ENCODE peak calls at places on chromosome 4, in seven cellular contexts. Q, V, G, W, B, F and Y are unnamed samples. For H3K4me1, the result is how much of the 10 kb centered on the place peaks cover.

GRCh38 chr4:168815373-168816345 is 194.4 kb downstream of the CBR4 start:
- DNase-seq in V (no peak), B (no peak), W (no peak), G (no peak), F (no peak), Q (no peak), Y (peak)

GRCh38 chr4:4658051-4658450 is 116.2 kb upstream of the STX18 start:
- DNase-seq in G (no peak), W (no peak), B (no peak), V (no peak), Q (no peak), F (peak), Y (no peak)

GRCh38 chr4:2806392-2807355 is 13.8 kb downstream of the SH3BP2 start:
- DNase-seq in F (no peak), V (no peak), Q (no peak), W (peak), B (peak), G (no peak), Y (no peak)

GRCh38 chr4:139582044-139582443 is 26.0 kb upstream of the SETD7 start:
- DNase-seq in G (no peak), Q (no peak), W (no peak), B (no peak), F (peak), V (no peak), Y (no peak)

GRCh38 chr4:76894537-76894936 is 3.4 kb downstream of the SOWAHB start:
- DNase-seq in W (no peak), G (no peak), B (no peak), F (no peak), Q (no peak), V (no peak), Y (no peak)

GRCh38 chr4:87002682-87003043 is 67.9 kb downstream of the AFF1 start:
- DNase-seq in F (no peak), G (no peak), V (no peak), Q (no peak), W (no peak), B (no peak), Y (no peak)

GRCh38 chr4:16224669-16225068 is 1.6 kb downstream of the TAPT1 start:
- DNase-seq in V (no peak), Q (no peak), B (no peak), F (no peak), W (no peak), G (no peak), Y (no peak)

GRCh38 chr4:173448557-173448918 is 49.6 kb upstream of the SCRG1 start:
- DNase-seq in B (no peak), Q (no peak), V (no peak), W (no peak), F (no peak), G (no peak), Y (no peak)

GRCh38 chr4:173752610-173753009 is 222.6 kb upstream of the HAND2 start:
- DNase-seq in B (no peak), F (peak), G (peak), V (no peak), Q (peak), W (no peak), Y (peak)

GRCh38 chr4:40918330-40918729 is 168.6 kb downstream of the NSUN7 start:
- DNase-seq in V (peak), W (peak), F (peak), Q (no peak), B (no peak), G (no peak), Y (peak)

GRCh38 chr4:88630756-88631155 is 38.5 kb downstream of the HERC3 start:
- DNase-seq in G (no peak), B (no peak), Q (no peak), F (peak), V (no peak), W (no peak), Y (no peak)

GRCh38 chr4:87012265-87012953 is 77.6 kb downstream of the AFF1 start:
- DNase-seq in B (no peak), Q (no peak), F (no peak), W (no peak), G (no peak), V (no peak), Y (no peak)

GRCh38 chr4:75673959-75674328 is 733 bp upstream of the G3BP2 start:
- DNase-seq in B (no peak), W (peak), F (no peak), V (no peak), Q (no peak), G (peak), Y (peak)

GRCh38 chr4:180356766-180357165 is 1886.4 kb upstream of the TENM3 start:
- DNase-seq in W (no peak), Q (no peak), F (peak), G (no peak), B (no peak), V (no peak), Y (no peak)

GRCh38 chr4:158170691-158171455 is 2.0 kb downstream of the GASK1B start:
- DNase-seq in F (peak), W (peak), B (peak), V (peak), Q (no peak), G (no peak), Y (no peak)

GRCh38 chr4:112145820-112146813 is 863 bp downstream of the FAM241A start:
- DNase-seq in B (peak), Q (peak), V (peak), W (peak), G (peak), F (peak), Y (peak)

GRCh38 chr4:85548116-85548515 is 73.2 kb downstream of the ARHGAP24 start:
- DNase-seq in Q (no peak), W (no peak), V (no peak), G (peak), B (no peak), F (no peak), Y (no peak)

DNA sequence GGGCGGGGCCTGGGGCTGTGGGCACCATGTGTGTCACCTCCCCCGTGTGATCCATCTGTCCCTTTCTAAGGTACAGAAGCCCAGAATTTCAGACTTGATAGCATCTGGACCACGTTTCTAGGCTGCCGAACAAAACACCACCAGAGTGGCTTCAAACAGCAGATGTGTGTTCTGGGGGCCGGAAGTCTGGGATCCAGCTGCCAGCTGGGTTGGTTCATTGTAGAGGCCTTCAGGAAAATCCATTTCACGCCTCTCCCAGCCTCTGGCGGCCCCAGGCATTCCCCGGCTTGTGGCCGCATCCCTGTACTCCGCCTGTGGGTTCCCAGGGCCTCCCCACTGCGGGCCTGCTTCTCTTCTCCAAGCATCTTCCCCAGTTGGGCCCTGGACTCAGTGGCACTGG is 39.6 kb upstream of the GPR78 start:
- DNase-seq in B (peak), V (no peak), W (no peak), Q (no peak), F (no peak), G (no peak), Y (no peak)
- H3K4me1 ChIP-seq in B (under half), V (under half), W (under half), Q (under half), F (under half), G (under half), Y (under half)

DNA sequence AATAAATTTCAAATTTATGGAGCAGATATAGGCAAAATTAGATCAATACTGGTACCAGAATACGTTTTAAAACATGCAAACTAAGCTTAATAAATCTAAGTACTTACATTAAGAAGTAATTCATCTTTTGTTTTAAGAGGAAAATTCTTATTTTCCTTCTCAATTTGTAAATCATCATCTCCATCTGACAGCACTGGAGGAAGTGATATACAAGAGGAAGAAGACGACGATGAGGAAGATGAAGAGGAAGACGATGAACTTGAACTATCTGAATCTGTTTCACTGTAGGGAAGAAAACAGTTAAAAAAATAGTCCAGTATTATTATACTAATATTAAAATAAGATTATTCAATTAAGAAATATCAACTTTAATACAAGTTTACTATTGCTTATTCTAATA is 2.6 kb downstream of the NAF1 start:
- DNase-seq in B (no peak), F (no peak), G (no peak), W (no peak), Q (no peak), V (no peak), Y (no peak)
- H3K4me1 ChIP-seq in B (under half), F (under half), G (under half), W (under half), Q (under half), V (under half), Y (under half)

GRCh38 chr4:142350886-142351285 is 495.2 kb downstream of the INPP4B start:
- DNase-seq in F (peak), B (no peak), V (no peak), Q (no peak), G (no peak), W (no peak), Y (peak)

GRCh38 chr4:142351958-142352357 is 494.1 kb downstream of the INPP4B start:
- DNase-seq in W (no peak), B (no peak), V (no peak), Q (no peak), G (no peak), F (no peak), Y (no peak)

GRCh38 chr4:142345909-142346308 is 500.2 kb downstream of the INPP4B start:
- DNase-seq in W (no peak), F (no peak), B (no peak), V (no peak), G (no peak), Q (no peak), Y (no peak)

GRCh38 chr4:142348489-142349076 is 497.5 kb downstream of the INPP4B start:
- DNase-seq in G (no peak), F (no peak), Q (no peak), B (no peak), W (no peak), V (no peak), Y (peak)

DNA sequence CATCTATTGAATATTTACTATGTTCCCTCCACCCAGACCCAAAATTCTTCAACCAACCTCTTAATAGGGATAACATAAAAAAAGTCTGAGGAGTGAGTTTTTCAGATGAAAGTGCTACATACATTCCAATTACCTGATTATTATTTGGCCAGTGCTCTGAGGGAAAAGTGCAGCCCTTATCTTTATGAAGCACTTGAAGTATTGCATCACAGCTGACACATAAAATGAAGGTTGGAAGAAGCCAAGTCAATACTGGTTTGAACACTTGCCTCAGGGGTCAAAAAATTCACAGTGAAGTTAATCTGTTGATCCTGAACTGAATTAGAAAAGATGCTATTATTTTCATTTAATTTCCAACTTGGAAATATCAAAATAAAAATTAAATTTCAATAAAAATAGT is 498.9 kb downstream of the INPP4B start:
- DNase-seq in G (no peak), Q (no peak), B (no peak), F (peak), V (no peak), W (no peak), Y (peak)
- H3K4me1 ChIP-seq in G (under half), Q (under half), B (under half), F (under half), V (under half), W (under half), Y (under half)

DNA sequence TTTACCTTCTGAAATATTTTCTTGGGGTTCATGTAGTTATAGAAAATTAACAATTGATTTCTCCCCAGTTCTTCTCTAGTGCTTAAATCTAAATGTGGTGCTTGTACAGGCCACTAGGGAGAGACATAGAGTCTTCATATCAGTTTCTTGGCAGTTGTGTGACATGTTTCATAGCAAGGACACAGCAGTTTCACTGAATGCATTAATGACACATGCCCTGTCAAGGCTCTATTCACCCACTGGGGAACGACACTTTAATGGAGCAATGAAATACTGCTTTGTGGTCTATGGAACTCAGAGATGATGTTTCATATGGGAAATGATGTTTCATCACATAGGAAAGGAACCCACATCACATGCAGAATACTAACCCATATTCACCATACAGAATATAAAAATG is 2.8 kb downstream of the VEGFC start:
- DNase-seq in G (peak), B (no peak), W (peak), V (no peak), F (peak), Q (no peak), Y (peak)
- H3K4me1 ChIP-seq in G (under half), B (under half), W (under half), V (under half), F (under half), Q (under half), Y (under half)